ENCODE peak calls at places on chromosomes 6 and 20, in seven cellular contexts. C, E, K, W, D, Y and N are unnamed samples.

GRCh38 chr6:53961679-53962370 is 149.4 kb upstream of the MLIP start:
- DNase-seq in Y (no peak), K (no peak), C (no peak), W (no peak), D (no peak), E (no peak), N (no peak)

GRCh38 chr20:4091332-4092135 is 76.2 kb upstream of the RNF24 start:
- DNase-seq in K (no peak), Y (no peak), E (peak; percentile 64), D (peak; percentile 69), C (peak; percentile 66), W (peak; percentile 37), N (no peak)

GRCh38 chr20:50230871-50231270 is 40.2 kb downstream of the CEBPB start:
- DNase-seq in E (no peak), W (no peak), D (no peak), Y (no peak), C (no peak), K (no peak), N (no peak)

GRCh38 chr6:11601776-11602605 is 64.4 kb downstream of the TMEM170B start:
- DNase-seq in K (no peak), W (no peak), C (no peak), E (no peak), Y (no peak), D (no peak), N (no peak)

GRCh38 chr20:13788167-13788834 is 3.5 kb downstream of the NDUFAF5 start:
- DNase-seq in Y (peak; percentile 56), K (peak; percentile 36), E (peak; percentile 61), D (no peak), C (no peak), W (peak; percentile 33), N (peak; percentile 28)

GRCh38 chr6:139584599-139584998 is 210.2 kb upstream of the CITED2 start:
- DNase-seq in C (no peak), K (no peak), E (no peak), Y (no peak), D (no peak), W (no peak), N (no peak)

GRCh38 chr20:7841967-7842301 is 98.3 kb downstream of the HAO1 start:
- DNase-seq in D (no peak), Y (no peak), W (no peak), C (no peak), E (no peak), K (peak; percentile 1), N (no peak)

GRCh38 chr6:169786349-169786748 is 34.9 kb downstream of the ERMARD start:
- DNase-seq in Y (no peak), D (no peak), E (peak; percentile 31), C (no peak), K (no peak), W (no peak), N (no peak)

GRCh38 chr6:108118791-108119211 is 44.3 kb upstream of the OSTM1 start:
- DNase-seq in D (peak; percentile 64), Y (no peak), W (peak; percentile 44), E (no peak), K (no peak), C (no peak), N (no peak)